ENCODE peak calls at places on chromosomes 12 and 14, in eight cellular contexts. One of them, this sample, is unnamed.

GRCh38 chr12:42652048-42652447 is 62.5 kb upstream of the PRICKLE1 start:
- DNase-seq in GM23248: no peak
- DNase-seq in hepatocyte: peak
- DNase-seq in neural progenitor cell: no peak
- DNase-seq in GM23338: no peak
- DNase-seq in SK-N-SH: no peak
- DNase-seq in HCT116: no peak
- DNase-seq in PC-3: peak
- DNase-seq in this sample: no peak

GRCh38 chr12:130601327-130601726 is 114.8 kb downstream of the RIMBP2 start:
- DNase-seq in SK-N-SH: peak
- DNase-seq in GM23338: no peak
- DNase-seq in HCT116: no peak
- DNase-seq in hepatocyte: no peak
- DNase-seq in neural progenitor cell: no peak
- DNase-seq in GM23248: no peak
- DNase-seq in PC-3: no peak
- DNase-seq in this sample: no peak

GRCh38 chr14:96221841-96222240 is 17.2 kb downstream of the BDKRB2 start:
- DNase-seq in hepatocyte: no peak
- DNase-seq in HCT116: no peak
- DNase-seq in neural progenitor cell: no peak
- DNase-seq in GM23338: no peak
- DNase-seq in GM23248: no peak
- DNase-seq in PC-3: no peak
- DNase-seq in SK-N-SH: no peak
- DNase-seq in this sample: no peak

GRCh38 chr12:47312794-47313426 is 233.2 kb upstream of the AMIGO2 start:
- DNase-seq in HCT116: no peak
- DNase-seq in SK-N-SH: no peak
- DNase-seq in GM23338: no peak
- DNase-seq in hepatocyte: peak
- DNase-seq in PC-3: no peak
- DNase-seq in neural progenitor cell: no peak
- DNase-seq in GM23248: no peak
- DNase-seq in this sample: peak

GRCh38 chr12:123671876-123672275 is 963 bp downstream of the TCTN2 start:
- DNase-seq in GM23338: no peak
- DNase-seq in PC-3: no peak
- DNase-seq in hepatocyte: no peak
- DNase-seq in GM23248: peak
- DNase-seq in HCT116: no peak
- DNase-seq in neural progenitor cell: peak
- DNase-seq in SK-N-SH: no peak
- DNase-seq in this sample: no peak

GRCh38 chr12:46546634-46547273 is 174.2 kb upstream of the SLC38A2 start:
- DNase-seq in GM23338: no peak
- DNase-seq in PC-3: peak
- DNase-seq in HCT116: no peak
- DNase-seq in GM23248: peak
- DNase-seq in SK-N-SH: no peak
- DNase-seq in neural progenitor cell: no peak
- DNase-seq in hepatocyte: no peak
- DNase-seq in this sample: no peak

GRCh38 chr14:35987731-35988130 is 161.6 kb downstream of the BRMS1L start:
- DNase-seq in GM23248: no peak
- DNase-seq in hepatocyte: no peak
- DNase-seq in neural progenitor cell: no peak
- DNase-seq in HCT116: no peak
- DNase-seq in PC-3: no peak
- DNase-seq in SK-N-SH: no peak
- DNase-seq in GM23338: no peak
- DNase-seq in this sample: no peak

GRCh38 chr12:52050116-52050770 is 999 bp upstream of the NR4A1 start:
- DNase-seq in hepatocyte: peak
- DNase-seq in neural progenitor cell: no peak
- DNase-seq in GM23338: peak
- DNase-seq in SK-N-SH: no peak
- DNase-seq in GM23248: no peak
- DNase-seq in PC-3: no peak
- DNase-seq in HCT116: no peak
- DNase-seq in this sample: peak

GRCh38 chr12:51590347-51591019 is 550 bp upstream of the SCN8A start:
- DNase-seq in GM23248: peak
- DNase-seq in HCT116: peak
- DNase-seq in GM23338: peak
- DNase-seq in PC-3: peak
- DNase-seq in hepatocyte: peak
- DNase-seq in neural progenitor cell: peak
- DNase-seq in SK-N-SH: peak
- DNase-seq in this sample: peak

GRCh38 chr12:1083086-1083887 is 92.3 kb downstream of the ERC1 start:
- DNase-seq in GM23338: peak
- DNase-seq in hepatocyte: no peak
- DNase-seq in SK-N-SH: peak
- DNase-seq in HCT116: no peak
- DNase-seq in neural progenitor cell: peak
- DNase-seq in GM23248: no peak
- DNase-seq in PC-3: no peak
- DNase-seq in this sample: no peak

GRCh38 chr14:82855912-82856381 is 1322.3 kb upstream of the SEL1L start:
- DNase-seq in SK-N-SH: peak
- DNase-seq in hepatocyte: peak
- DNase-seq in HCT116: no peak
- DNase-seq in neural progenitor cell: peak
- DNase-seq in PC-3: peak
- DNase-seq in GM23338: peak
- DNase-seq in GM23248: peak
- DNase-seq in this sample: peak

GRCh38 chr14:104934380-104934733 is 9.7 kb downstream of the PLD4 start:
- DNase-seq in GM23248: no peak
- DNase-seq in PC-3: no peak
- DNase-seq in neural progenitor cell: no peak
- DNase-seq in HCT116: no peak
- DNase-seq in hepatocyte: no peak
- DNase-seq in GM23338: no peak
- DNase-seq in SK-N-SH: no peak
- DNase-seq in this sample: no peak

GRCh38 chr12:102120886-102121285 is 903 bp downstream of the PARPBP start:
- DNase-seq in SK-N-SH: peak
- DNase-seq in hepatocyte: peak
- DNase-seq in neural progenitor cell: peak
- DNase-seq in HCT116: peak
- DNase-seq in GM23338: peak
- DNase-seq in PC-3: peak
- DNase-seq in GM23248: peak
- DNase-seq in this sample: peak

GRCh38 chr14:99522934-99523660 is 41.9 kb downstream of the CCNK start:
- DNase-seq in HCT116: no peak
- DNase-seq in neural progenitor cell: peak
- DNase-seq in SK-N-SH: no peak
- DNase-seq in hepatocyte: peak
- DNase-seq in GM23338: no peak
- DNase-seq in PC-3: no peak
- DNase-seq in GM23248: no peak
- DNase-seq in this sample: no peak
- H3K4me3 ChIP-seq in HCT116: no peak
- H3K4me3 ChIP-seq in neural progenitor cell: peak
- H3K4me3 ChIP-seq in SK-N-SH: no peak
- H3K4me3 ChIP-seq in hepatocyte: no peak
- H3K4me3 ChIP-seq in GM23338: peak
- H3K4me3 ChIP-seq in PC-3: no peak
- H3K4me3 ChIP-seq in GM23248: no peak
- H3K4me3 ChIP-seq in this sample: no peak

DNA sequence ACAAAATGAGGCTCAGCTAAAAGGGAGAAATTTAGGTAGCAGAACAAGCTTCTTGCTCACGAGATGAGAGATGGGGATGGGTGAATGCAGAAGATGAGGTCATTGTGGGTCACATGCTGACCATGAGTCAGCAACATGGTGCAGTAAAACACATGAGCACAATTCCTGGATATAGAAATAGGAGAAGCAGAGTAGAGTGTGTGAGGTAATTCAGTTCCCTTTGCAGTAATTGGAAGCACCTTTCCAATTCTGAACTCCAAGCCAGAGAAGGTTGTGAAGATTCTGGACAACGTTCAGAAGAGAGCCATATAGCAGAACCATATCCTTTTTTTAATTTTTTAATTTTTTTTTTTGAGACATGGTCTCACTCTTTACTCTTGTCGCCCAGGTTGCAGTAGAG is 62.0 kb upstream of the LMNTD1 start:
- DNase-seq in PC-3: peak
- DNase-seq in hepatocyte: peak
- DNase-seq in GM23338: no peak
- DNase-seq in SK-N-SH: no peak
- DNase-seq in neural progenitor cell: no peak
- DNase-seq in HCT116: no peak
- DNase-seq in GM23248: peak
- DNase-seq in this sample: no peak
- TF ChIP-seq EZH2phosphoT487 in PC-3: no peak
- TF ChIP-seq EZH2phosphoT487 in hepatocyte: no peak
- TF ChIP-seq EZH2phosphoT487 in GM23338: no peak
- TF ChIP-seq EZH2phosphoT487 in SK-N-SH: no peak
- TF ChIP-seq EZH2phosphoT487 in neural progenitor cell: no peak
- TF ChIP-seq EZH2phosphoT487 in HCT116: no peak
- TF ChIP-seq EZH2phosphoT487 in GM23248: no peak
- TF ChIP-seq EZH2phosphoT487 in this sample: no peak

DNA sequence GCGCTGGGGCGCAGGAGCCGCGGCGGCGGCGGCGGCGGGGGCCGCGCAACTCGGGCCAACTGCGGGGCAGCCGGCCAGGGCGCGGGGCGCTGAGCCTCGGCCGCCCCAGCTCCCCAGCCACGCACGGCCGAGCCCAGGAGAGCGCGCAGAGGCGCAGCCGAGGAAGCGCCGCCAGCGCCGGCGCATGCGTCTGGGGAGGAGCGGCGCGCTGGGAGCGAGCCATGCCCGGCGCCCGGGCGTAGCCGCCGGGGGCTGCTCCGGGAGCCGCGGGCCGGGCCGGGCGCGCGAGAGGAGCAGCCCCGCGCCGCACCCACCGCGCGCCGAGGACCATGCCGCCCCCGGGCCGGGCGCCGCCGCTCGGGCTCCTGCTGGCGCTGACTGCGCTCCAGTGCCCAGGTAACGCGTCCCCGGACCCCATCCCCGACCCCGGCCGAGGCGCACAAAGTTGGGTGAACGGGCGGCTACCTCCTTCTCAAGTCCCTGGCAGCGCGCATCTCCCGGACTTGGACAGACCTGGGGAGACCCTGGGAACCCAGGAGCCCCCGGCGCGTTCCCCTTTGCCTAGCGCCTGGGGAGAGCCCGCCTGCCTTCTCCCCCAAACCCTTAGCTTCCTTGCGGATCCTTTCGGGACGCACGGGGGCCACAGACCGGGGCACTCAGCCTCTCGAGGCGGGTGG is 121.4 kb downstream of the AACS start:
- DNase-seq in PC-3: no peak
- DNase-seq in GM23248: peak
- DNase-seq in GM23338: peak
- DNase-seq in neural progenitor cell: peak
- DNase-seq in HCT116: no peak
- DNase-seq in hepatocyte: no peak
- DNase-seq in SK-N-SH: peak
- DNase-seq in this sample: peak
- H3K4me3 ChIP-seq in PC-3: peak
- H3K4me3 ChIP-seq in GM23248: peak
- H3K4me3 ChIP-seq in GM23338: peak
- H3K4me3 ChIP-seq in neural progenitor cell: peak
- H3K4me3 ChIP-seq in HCT116: peak
- H3K4me3 ChIP-seq in hepatocyte: no peak
- H3K4me3 ChIP-seq in SK-N-SH: peak
- H3K4me3 ChIP-seq in this sample: peak

GRCh38 chr12:132228535-132229422 is 84.5 kb downstream of the NOC4L start:
- DNase-seq in GM23338: no peak
- DNase-seq in GM23248: no peak
- DNase-seq in neural progenitor cell: no peak
- DNase-seq in HCT116: no peak
- DNase-seq in PC-3: no peak
- DNase-seq in SK-N-SH: no peak
- DNase-seq in hepatocyte: no peak
- DNase-seq in this sample: no peak

GRCh38 chr12:132229926-132230325 is 85.7 kb downstream of the NOC4L start:
- DNase-seq in GM23338: no peak
- DNase-seq in SK-N-SH: no peak
- DNase-seq in neural progenitor cell: no peak
- DNase-seq in HCT116: no peak
- DNase-seq in GM23248: no peak
- DNase-seq in PC-3: no peak
- DNase-seq in hepatocyte: no peak
- DNase-seq in this sample: no peak

GRCh38 chr12:132227782-132228417 is 83.6 kb downstream of the NOC4L start:
- DNase-seq in hepatocyte: no peak
- DNase-seq in PC-3: no peak
- DNase-seq in GM23248: no peak
- DNase-seq in SK-N-SH: no peak
- DNase-seq in GM23338: no peak
- DNase-seq in HCT116: no peak
- DNase-seq in neural progenitor cell: no peak
- DNase-seq in this sample: no peak

GRCh38 chr12:132229423-132229760 is 85.1 kb downstream of the NOC4L start:
- DNase-seq in hepatocyte: no peak
- DNase-seq in GM23338: no peak
- DNase-seq in neural progenitor cell: no peak
- DNase-seq in SK-N-SH: no peak
- DNase-seq in HCT116: no peak
- DNase-seq in PC-3: no peak
- DNase-seq in GM23248: no peak
- DNase-seq in this sample: no peak

DNA sequence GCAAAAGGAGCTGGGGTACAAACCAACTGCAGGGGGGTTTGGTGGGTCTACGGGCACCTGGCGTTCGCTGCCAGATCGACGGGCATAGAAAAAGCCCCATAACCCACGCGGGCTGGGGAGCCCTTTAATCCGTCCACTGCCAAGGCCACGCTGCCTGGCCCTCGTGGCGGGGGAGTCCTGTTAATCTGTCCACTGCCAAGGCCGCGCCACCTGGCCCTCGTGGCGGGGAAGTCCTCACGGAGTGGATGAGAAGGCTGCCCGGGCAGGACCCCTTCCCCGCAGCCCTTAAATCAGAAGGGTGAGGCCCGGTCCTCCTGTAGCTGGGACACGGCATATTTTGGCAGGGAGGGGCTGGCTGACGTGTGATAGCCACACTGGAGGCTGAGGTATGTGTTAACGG is 86.1 kb downstream of the NOC4L start:
- DNase-seq in SK-N-SH: no peak
- DNase-seq in neural progenitor cell: no peak
- DNase-seq in hepatocyte: no peak
- DNase-seq in PC-3: no peak
- DNase-seq in HCT116: no peak
- DNase-seq in GM23338: no peak
- DNase-seq in GM23248: no peak
- DNase-seq in this sample: no peak
- TF ChIP-seq EZH2phosphoT487 in SK-N-SH: no peak
- TF ChIP-seq EZH2phosphoT487 in neural progenitor cell: no peak
- TF ChIP-seq EZH2phosphoT487 in hepatocyte: no peak
- TF ChIP-seq EZH2phosphoT487 in PC-3: no peak
- TF ChIP-seq EZH2phosphoT487 in HCT116: no peak
- TF ChIP-seq EZH2phosphoT487 in GM23338: no peak
- TF ChIP-seq EZH2phosphoT487 in GM23248: no peak
- TF ChIP-seq EZH2phosphoT487 in this sample: no peak

DNA sequence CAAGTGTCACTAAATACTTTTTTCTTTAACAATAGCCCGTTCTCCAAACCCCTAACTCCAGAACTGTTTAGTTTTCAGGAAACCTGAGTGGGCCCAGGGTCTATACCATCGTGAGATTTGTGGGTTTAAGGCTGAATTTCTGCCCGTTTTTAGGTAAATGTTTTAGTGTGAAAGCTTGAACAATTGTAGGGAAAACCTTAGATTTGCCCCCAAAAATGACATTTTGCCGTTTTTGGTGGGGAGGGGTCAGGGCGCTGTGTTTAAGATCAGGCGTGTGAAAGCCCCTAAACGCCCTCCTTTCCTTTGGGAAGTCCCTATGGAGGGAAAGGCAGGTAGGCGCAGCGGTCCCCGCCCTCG is 316 bp upstream of the PRPF39 start:
- DNase-seq in PC-3: no peak
- DNase-seq in GM23338: no peak
- DNase-seq in neural progenitor cell: no peak
- DNase-seq in hepatocyte: no peak
- DNase-seq in GM23248: peak
- DNase-seq in HCT116: no peak
- DNase-seq in SK-N-SH: no peak
- DNase-seq in this sample: no peak
- H3K4me3 ChIP-seq in PC-3: peak
- H3K4me3 ChIP-seq in GM23338: peak
- H3K4me3 ChIP-seq in neural progenitor cell: peak
- H3K4me3 ChIP-seq in hepatocyte: peak
- H3K4me3 ChIP-seq in GM23248: peak
- H3K4me3 ChIP-seq in HCT116: peak
- H3K4me3 ChIP-seq in SK-N-SH: peak
- H3K4me3 ChIP-seq in this sample: peak